ENCODE peak calls at places on chromosomes 11 and 22, in six cellular contexts. One of them, this sample, is unnamed.

GRCh38 chr22:43345761-43346261 is 2.6 kb upstream of the SCUBE1 start:
- DNase-seq in IMR-90: no peak
- DNase-seq in HepG2: peak
- DNase-seq in K562: peak
- DNase-seq in A549: peak
- DNase-seq in GM12878: no peak
- DNase-seq in this sample: no peak

GRCh38 chr22:20141186-20142077 is 9.4 kb downstream of the CCDC188 start:
- DNase-seq in IMR-90: peak
- DNase-seq in GM12878: no peak
- DNase-seq in A549: no peak
- DNase-seq in K562: no peak
- DNase-seq in HepG2: no peak
- DNase-seq in this sample: no peak

GRCh38 chr11:70080763-70081162 is 2.6 kb downstream of the ANO1 start:
- DNase-seq in K562: no peak
- DNase-seq in GM12878: no peak
- DNase-seq in A549: peak
- DNase-seq in IMR-90: no peak
- DNase-seq in HepG2: no peak
- DNase-seq in this sample: no peak

GRCh38 chr22:19810381-19811141 is 44.1 kb downstream of the GNB1L start:
- DNase-seq in A549: no peak
- DNase-seq in IMR-90: peak
- DNase-seq in K562: no peak
- DNase-seq in GM12878: no peak
- DNase-seq in HepG2: no peak
- DNase-seq in this sample: no peak

GRCh38 chr11:48012051-48012391 is 31.7 kb downstream of the PTPRJ start:
- DNase-seq in A549: no peak
- DNase-seq in GM12878: no peak
- DNase-seq in IMR-90: no peak
- DNase-seq in HepG2: no peak
- DNase-seq in K562: no peak
- DNase-seq in this sample: no peak

GRCh38 chr11:15911377-15912044 is 444.8 kb downstream of the SOX6 start:
- DNase-seq in A549: peak
- DNase-seq in GM12878: no peak
- DNase-seq in K562: no peak
- DNase-seq in IMR-90: peak
- DNase-seq in HepG2: no peak
- DNase-seq in this sample: no peak

GRCh38 chr11:124536520-124536919 is 6.9 kb downstream of the OR8B12 start:
- DNase-seq in K562: peak
- DNase-seq in GM12878: no peak
- DNase-seq in A549: peak
- DNase-seq in IMR-90: peak
- DNase-seq in HepG2: peak
- DNase-seq in this sample: no peak

GRCh38 chr22:20857247-20857643 is 1.4 kb downstream of the PI4KA start:
- DNase-seq in A549: no peak
- DNase-seq in IMR-90: no peak
- DNase-seq in K562: peak
- DNase-seq in HepG2: no peak
- DNase-seq in GM12878: no peak
- DNase-seq in this sample: no peak

GRCh38 chr22:46091277-46091977 is 58.9 kb upstream of the PPARA start:
- DNase-seq in HepG2: no peak
- DNase-seq in IMR-90: no peak
- DNase-seq in GM12878: no peak
- DNase-seq in A549: no peak
- DNase-seq in K562: no peak
- DNase-seq in this sample: no peak

DNA sequence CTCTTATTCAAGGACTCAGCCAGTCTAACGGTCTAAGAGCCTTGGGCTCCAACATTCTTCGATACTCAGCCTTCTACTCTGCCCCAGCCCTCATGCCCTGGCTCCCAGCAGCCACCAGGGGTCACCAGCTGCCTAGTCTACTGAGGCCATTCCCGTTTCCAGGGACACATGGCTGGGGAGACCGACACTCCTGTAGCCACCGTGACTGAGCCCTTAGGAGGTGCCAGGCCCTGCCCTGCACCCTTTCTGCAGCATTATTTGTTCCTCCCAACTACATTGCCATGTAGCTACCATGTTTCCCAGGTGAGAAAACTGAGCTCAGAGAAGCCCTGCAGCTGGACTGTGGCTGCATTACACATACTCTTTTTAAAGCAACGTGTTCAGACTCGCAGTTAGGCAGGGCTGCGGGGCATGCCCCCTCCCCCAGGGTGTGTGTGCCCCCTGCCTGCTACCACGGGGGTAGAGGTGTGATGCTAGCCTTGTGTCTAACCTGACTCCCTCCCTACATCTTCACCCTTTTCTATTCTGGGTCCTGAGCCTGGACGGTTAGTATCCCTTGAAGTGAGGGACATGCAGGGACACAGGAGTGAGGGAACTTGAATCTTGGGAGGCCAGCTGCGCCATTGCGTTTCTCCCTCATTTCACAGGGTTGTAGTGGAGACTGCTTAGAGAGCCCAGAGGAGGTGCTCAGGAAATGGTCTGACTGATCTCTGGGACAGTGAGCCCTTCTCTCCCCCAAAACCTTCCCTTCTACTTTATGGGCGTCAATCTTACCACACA is 17.5 kb downstream of the ATG16L2 start:
- DNase-seq in K562: peak
- DNase-seq in A549: peak
- DNase-seq in IMR-90: peak
- DNase-seq in GM12878: no peak
- DNase-seq in HepG2: peak
- DNase-seq in this sample: peak
- TF ChIP-seq BHLHE40 in K562: no peak
- TF ChIP-seq BHLHE40 in A549: no peak
- TF ChIP-seq BHLHE40 in IMR-90: no peak
- TF ChIP-seq BHLHE40 in GM12878: no peak
- TF ChIP-seq BHLHE40 in HepG2: no peak
- TF ChIP-seq BHLHE40 in this sample: no peak

GRCh38 chr22:44538071-44538470 is 40.0 kb upstream of the RTL6 start:
- DNase-seq in K562: no peak
- DNase-seq in A549: peak
- DNase-seq in IMR-90: peak
- DNase-seq in GM12878: no peak
- DNase-seq in HepG2: peak
- DNase-seq in this sample: no peak

GRCh38 chr22:44536411-44536810 is 38.4 kb upstream of the RTL6 start:
- DNase-seq in IMR-90: no peak
- DNase-seq in A549: no peak
- DNase-seq in K562: no peak
- DNase-seq in HepG2: no peak
- DNase-seq in GM12878: no peak
- DNase-seq in this sample: no peak

GRCh38 chr22:44538518-44539315 is 40.7 kb upstream of the RTL6 start:
- DNase-seq in K562: no peak
- DNase-seq in IMR-90: no peak
- DNase-seq in GM12878: no peak
- DNase-seq in HepG2: no peak
- DNase-seq in A549: no peak
- DNase-seq in this sample: no peak

GRCh38 chr22:44535362-44536095 is 37.5 kb upstream of the RTL6 start:
- DNase-seq in HepG2: no peak
- DNase-seq in GM12878: no peak
- DNase-seq in K562: no peak
- DNase-seq in A549: no peak
- DNase-seq in IMR-90: no peak
- DNase-seq in this sample: no peak

GRCh38 chr22:44537016-44537936 is 39.2 kb upstream of the RTL6 start:
- DNase-seq in A549: no peak
- DNase-seq in IMR-90: no peak
- DNase-seq in GM12878: no peak
- DNase-seq in K562: no peak
- DNase-seq in HepG2: no peak
- DNase-seq in this sample: no peak
- TF ChIP-seq BHLHE40 in A549: no peak
- TF ChIP-seq BHLHE40 in IMR-90: no peak
- TF ChIP-seq BHLHE40 in GM12878: no peak
- TF ChIP-seq BHLHE40 in K562: no peak
- TF ChIP-seq BHLHE40 in HepG2: no peak
- TF ChIP-seq BHLHE40 in this sample: no peak

DNA sequence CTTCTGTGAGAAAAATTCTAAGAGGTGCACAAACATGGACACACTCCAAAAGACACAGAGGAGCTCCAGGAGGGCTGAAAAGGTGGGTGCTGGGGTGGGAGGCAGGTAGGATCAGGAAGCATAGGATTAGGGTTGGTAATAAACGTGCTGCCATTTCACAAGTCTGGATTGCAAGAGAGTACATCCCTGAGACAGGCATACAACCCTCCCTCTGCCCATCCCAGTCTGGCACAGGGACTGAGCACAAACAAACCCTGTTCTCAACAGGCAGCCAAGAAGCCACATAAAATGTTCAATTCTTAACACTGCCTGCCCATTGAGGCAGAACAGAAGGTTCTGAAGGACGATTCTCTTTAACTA is 18.5 kb downstream of the SLC35F2 start:
- DNase-seq in K562: no peak
- DNase-seq in A549: peak
- DNase-seq in GM12878: no peak
- DNase-seq in HepG2: no peak
- DNase-seq in IMR-90: no peak
- DNase-seq in this sample: no peak
- TF ChIP-seq BHLHE40 in K562: no peak
- TF ChIP-seq BHLHE40 in A549: no peak
- TF ChIP-seq BHLHE40 in GM12878: no peak
- TF ChIP-seq BHLHE40 in HepG2: no peak
- TF ChIP-seq BHLHE40 in IMR-90: no peak
- TF ChIP-seq BHLHE40 in this sample: no peak

DNA sequence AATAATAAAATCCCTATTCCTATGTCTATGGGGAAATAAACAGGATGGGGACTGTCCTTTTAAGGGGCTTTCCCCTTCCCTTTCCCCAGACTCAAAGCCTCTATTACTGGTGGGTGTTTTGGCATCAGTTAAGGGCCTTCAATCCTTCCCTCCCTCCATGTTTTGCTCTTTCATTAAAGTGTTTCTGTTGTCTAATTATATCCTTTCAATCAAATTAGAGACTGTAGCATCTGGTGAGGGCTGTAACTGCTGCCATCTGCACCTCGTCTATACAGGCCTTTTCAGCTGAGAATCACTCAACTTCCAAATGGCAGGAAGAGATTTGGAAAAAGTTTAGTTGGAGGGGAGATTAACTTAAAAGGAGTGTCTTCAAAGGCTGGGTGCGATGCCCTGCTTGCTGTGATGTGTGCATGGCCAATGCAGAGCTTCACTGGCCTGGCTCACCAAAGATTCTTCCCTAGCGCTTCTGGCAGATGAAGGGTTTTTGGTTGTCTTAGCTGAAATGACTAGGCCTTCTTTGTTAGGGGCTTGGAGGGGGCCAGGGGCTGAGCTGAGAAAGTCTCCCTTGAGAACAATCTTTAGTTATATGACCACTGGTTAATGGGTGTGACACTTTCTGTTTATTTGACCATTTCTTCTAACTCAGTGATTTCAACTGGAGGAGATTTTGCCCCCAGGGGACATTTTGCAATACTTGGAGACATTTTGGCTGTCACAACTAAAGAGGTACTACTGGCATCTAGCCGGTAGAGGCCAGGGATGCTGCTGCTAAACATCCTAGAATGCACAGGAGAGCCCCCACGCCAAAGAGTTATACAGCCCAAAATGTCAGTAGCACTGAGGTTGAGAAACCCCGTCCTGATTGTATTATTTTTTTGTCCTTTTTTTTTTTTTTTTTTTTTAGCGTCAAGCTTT is 7.5 kb downstream of the KREMEN1 start:
- DNase-seq in GM12878: no peak
- DNase-seq in IMR-90: no peak
- DNase-seq in A549: no peak
- DNase-seq in HepG2: no peak
- DNase-seq in K562: no peak
- DNase-seq in this sample: peak
- TF ChIP-seq BHLHE40 in GM12878: no peak
- TF ChIP-seq BHLHE40 in IMR-90: no peak
- TF ChIP-seq BHLHE40 in A549: no peak
- TF ChIP-seq BHLHE40 in HepG2: no peak
- TF ChIP-seq BHLHE40 in K562: no peak
- TF ChIP-seq BHLHE40 in this sample: no peak